ENCODE peak calls at places on chromosomes 5 and 9, in four cellular contexts. H is HCT116, Y is K562, G is HepG2. L is an unnamed sample.

GRCh38 chr5:38463634-38464521 is 92.6 kb downstream of the LIFR start:
- DNase-seq in G (peak), H (peak), Y (no peak), L (peak)

GRCh38 chr5:139251281-139251687 is 42.3 kb upstream of the MATR3 start:
- DNase-seq in H (no peak), Y (peak), G (no peak), L (no peak)

GRCh38 chr5:73437126-73438047 is 11.2 kb downstream of the FOXD1 start:
- DNase-seq in G (no peak), H (peak), Y (peak), L (no peak)

GRCh38 chr5:40385544-40385943 is 294.2 kb upstream of the PTGER4 start:
- DNase-seq in H (peak), G (no peak), Y (no peak), L (peak)

GRCh38 chr5:1521671-1522600 is 1.8 kb downstream of the LPCAT1 start:
- DNase-seq in Y (peak), G (peak), H (no peak), L (no peak)

GRCh38 chr5:4563400-4563799 is 576.7 kb upstream of the ADAMTS16 start:
- DNase-seq in H (no peak), Y (no peak), G (no peak), L (no peak)

GRCh38 chr9:133780404-133780945 is 42.3 kb upstream of the SARDH start:
- DNase-seq in Y (no peak), G (no peak), H (no peak), L (no peak)

GRCh38 chr5:167967494-167968180 is 323.8 kb upstream of the WWC1 start:
- DNase-seq in G (no peak), Y (no peak), H (no peak), L (no peak)

GRCh38 chr5:17897776-17898175 is 263.5 kb downstream of the TAF11L14 start:
- DNase-seq in Y (no peak), G (no peak), H (no peak), L (no peak)

GRCh38 chr5:140258016-140258415 is 44.9 kb downstream of the PFDN1 start:
- DNase-seq in H (no peak), G (no peak), Y (no peak), L (no peak)

GRCh38 chr5:5891350-5891749 is 468.9 kb downstream of the ICE1 start:
- DNase-seq in H (no peak), G (no peak), Y (no peak), L (no peak)

GRCh38 chr5:169945831-169946261 is 34.4 kb downstream of the INSYN2B start:
- DNase-seq in G (no peak), Y (no peak), H (no peak), L (no peak)

GRCh38 chr5:8233479-8233878 is 364.5 kb downstream of the MTRR start:
- DNase-seq in H (no peak), G (no peak), Y (no peak), L (no peak)

GRCh38 chr5:6395102-6395445 is 16.7 kb upstream of the MED10 start:
- DNase-seq in G (no peak), Y (no peak), H (no peak), L (no peak)

DNA sequence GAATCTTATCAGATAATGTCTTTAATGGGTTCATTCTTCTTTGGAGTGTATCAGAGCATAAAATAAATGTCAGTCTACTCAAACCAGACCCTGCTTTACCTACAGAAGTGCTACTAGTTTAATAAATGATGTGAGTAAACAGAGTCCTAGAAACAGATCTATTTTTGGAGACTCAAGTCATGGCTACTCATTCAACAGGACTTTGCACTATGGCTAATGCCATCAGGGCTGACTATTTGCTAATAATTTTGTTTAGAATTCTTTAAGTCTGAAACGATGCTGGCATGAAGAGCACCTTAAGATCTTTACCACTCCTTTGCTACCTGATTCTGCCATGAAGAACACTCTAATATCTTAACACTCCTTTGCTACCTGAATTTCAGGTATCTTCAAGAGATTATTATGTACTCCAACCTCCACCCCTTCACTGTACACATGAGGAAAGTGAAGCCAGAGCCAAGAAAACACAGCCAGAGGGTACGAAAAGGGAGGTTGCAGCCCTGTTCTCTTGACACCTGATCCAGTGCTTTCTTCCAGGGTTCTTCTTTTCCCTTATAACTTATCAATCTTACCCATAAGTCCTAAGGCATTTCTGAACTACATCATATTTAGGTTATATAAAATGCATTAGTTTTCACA is 62.4 kb downstream of the ZNF608 start:
- DNase-seq in G (peak), Y (no peak), H (no peak), L (no peak)
- TF ChIP-seq TCF7L2 in G (no peak), Y (no peak), H (no peak), L (no peak)

GRCh38 chr9:89428901-89429890 is 68.7 kb downstream of the SEMA4D start:
- DNase-seq in Y (peak), H (no peak), G (no peak), L (no peak)

GRCh38 chr9:89428222-89428761 is 69.6 kb downstream of the SEMA4D start:
- DNase-seq in Y (no peak), G (no peak), H (no peak), L (no peak)

GRCh38 chr9:89425921-89426388 is 72.0 kb downstream of the SEMA4D start:
- DNase-seq in H (no peak), Y (no peak), G (no peak), L (no peak)

GRCh38 chr9:89426389-89426961 is 71.4 kb downstream of the SEMA4D start:
- DNase-seq in G (no peak), H (no peak), Y (no peak), L (no peak)

GRCh38 chr9:89427621-89428221 is 70.2 kb downstream of the SEMA4D start:
- DNase-seq in H (no peak), G (no peak), Y (no peak), L (no peak)
- H3K4me3 ChIP-seq in H (no peak), G (no peak), Y (no peak), L (no peak)

DNA sequence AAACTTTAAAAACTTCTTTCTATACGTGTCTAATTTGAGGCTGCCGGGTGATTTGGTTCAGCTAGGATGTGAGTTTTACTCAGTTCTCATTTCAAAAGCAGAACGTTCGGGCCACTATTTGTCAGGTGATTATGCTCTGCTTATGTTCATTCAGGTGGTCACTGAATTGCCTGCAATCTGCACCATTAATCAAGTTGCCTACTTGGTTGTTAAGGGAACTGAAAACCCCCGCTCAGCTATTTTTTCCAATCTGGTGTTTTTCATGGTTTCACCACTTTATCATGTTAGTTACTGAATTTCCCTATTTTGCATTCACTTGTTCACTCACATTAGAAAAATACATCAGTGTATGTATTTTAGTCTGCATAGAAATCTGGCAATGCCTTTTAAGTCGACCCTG is 523.0 kb downstream of the CSNK1G3 start:
- DNase-seq in G (no peak), H (no peak), Y (no peak), L (no peak)
- TF ChIP-seq TCF7L2 in G (no peak), H (no peak), Y (no peak), L (no peak)

GRCh38 chr5:54093861-54094260 is 216.5 kb downstream of the ARL15 start:
- DNase-seq in G (no peak), H (no peak), Y (no peak), L (no peak)

GRCh38 chr5:54094706-54095105 is 215.7 kb downstream of the ARL15 start:
- DNase-seq in G (no peak), H (no peak), Y (no peak), L (no peak)

GRCh38 chr5:54091416-54092130 is 218.8 kb downstream of the ARL15 start:
- DNase-seq in G (no peak), H (no peak), Y (no peak), L (no peak)

GRCh38 chr5:54090495-54091084 is 219.8 kb downstream of the ARL15 start:
- DNase-seq in H (peak), G (peak), Y (peak), L (no peak)

DNA sequence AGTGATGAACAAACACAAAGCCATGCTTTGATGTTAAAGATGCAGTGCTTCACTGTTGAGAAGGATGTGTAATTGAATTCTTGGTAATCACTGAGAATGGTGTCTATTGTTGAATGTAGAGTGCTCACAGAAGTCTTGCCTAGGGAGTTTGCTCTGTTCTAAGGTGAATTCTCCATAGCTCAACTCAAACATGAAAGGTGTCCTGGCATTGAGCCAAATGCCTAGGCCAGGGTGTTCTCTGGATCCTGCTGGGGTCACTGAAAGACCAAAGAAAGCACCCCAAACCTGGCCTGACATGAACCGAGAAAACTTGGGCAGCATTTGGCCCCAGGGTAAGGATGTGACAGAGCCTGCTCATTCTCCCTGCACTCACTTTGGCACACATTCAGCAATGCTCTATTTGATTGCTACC is 217.3 kb downstream of the ARL15 start:
- DNase-seq in Y (no peak), H (no peak), G (no peak), L (no peak)
- H3K4me3 ChIP-seq in Y (no peak), H (no peak), G (no peak), L (no peak)

GRCh38 chr5:180776376-180776775 is 26.2 kb downstream of the MGAT1 start:
- DNase-seq in H (no peak), Y (no peak), G (no peak), L (no peak)

GRCh38 chr5:180777475-180777874 is 25.1 kb downstream of the MGAT1 start:
- DNase-seq in H (no peak), Y (no peak), G (no peak), L (no peak)

GRCh38 chr5:180771839-180772238 is 30.8 kb downstream of the MGAT1 start:
- DNase-seq in Y (no peak), G (no peak), H (no peak), L (no peak)

GRCh38 chr5:180779985-180780610 is 22.5 kb downstream of the MGAT1 start:
- DNase-seq in Y (no peak), H (no peak), G (no peak), L (no peak)

DNA sequence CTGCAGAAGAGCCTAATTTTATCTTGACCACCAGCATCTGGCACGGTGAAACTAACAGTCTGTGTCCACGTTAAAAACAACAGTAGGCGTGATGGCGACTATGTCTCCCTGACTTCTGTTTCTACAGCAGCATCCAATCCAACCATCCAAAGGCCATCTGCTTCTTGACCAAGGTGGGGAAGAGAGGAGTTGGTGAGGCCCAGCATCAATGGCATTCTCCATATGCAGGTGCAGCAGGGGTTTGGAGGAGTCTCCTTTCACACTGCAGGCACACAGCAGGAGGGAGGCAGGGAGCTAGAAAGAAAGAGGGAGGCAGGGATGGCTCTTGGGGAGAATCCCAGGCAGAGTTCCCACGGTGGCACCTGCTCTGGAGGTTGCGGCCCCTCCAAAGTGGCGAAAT is 27.0 kb downstream of the MGAT1 start:
- DNase-seq in Y (no peak), G (no peak), H (no peak), L (no peak)
- TF ChIP-seq TCF7L2 in Y (no peak), G (no peak), H (no peak), L (no peak)

GRCh38 chr9:99824378-99825157 is 2.9 kb downstream of the NR4A3 start:
- DNase-seq in G (peak), H (no peak), Y (peak), L (no peak)
- H3K4me3 ChIP-seq in G (peak), H (no peak), Y (no peak), L (peak)

GRCh38 chr9:73077625-73078030 is 74.0 kb upstream of the ANXA1 start:
- DNase-seq in Y (no peak), G (no peak), H (no peak), L (no peak)

GRCh38 chr9:73073337-73074175 is 78.1 kb upstream of the ANXA1 start:
- DNase-seq in Y (no peak), H (no peak), G (no peak), L (no peak)

GRCh38 chr9:73079326-73079725 is 72.3 kb upstream of the ANXA1 start:
- DNase-seq in Y (no peak), G (peak), H (peak), L (no peak)

GRCh38 chr9:73080110-73080683 is 71.5 kb upstream of the ANXA1 start:
- DNase-seq in H (no peak), Y (no peak), G (no peak), L (no peak)

DNA sequence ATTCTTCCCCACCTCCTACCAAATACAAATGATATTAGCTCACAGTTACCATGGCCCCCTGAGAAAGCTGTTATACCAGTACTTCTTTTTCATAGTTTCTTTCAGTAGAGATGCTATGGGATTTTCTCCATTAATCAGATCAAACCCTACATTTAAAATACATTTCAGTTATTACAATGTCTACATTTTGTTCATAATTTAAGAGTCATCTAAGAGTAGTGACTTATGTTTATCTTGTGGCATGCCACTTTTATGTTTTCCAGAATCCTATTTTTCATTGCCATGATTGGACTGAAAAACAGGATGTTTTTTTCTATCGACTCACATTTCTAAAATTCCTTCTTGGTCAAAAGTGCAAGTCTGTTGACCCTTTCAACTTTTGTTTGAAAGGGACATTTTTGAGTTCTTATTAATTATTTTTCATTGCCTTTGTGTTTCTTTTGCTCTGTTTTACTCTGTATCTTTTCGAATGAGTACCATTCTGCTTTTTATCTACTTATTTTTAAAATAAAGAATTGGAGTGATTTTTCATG is 77.4 kb upstream of the ANXA1 start:
- DNase-seq in H (no peak), Y (no peak), G (peak), L (no peak)
- TF ChIP-seq TCF7L2 in H (no peak), Y (no peak), G (no peak), L (no peak)

DNA sequence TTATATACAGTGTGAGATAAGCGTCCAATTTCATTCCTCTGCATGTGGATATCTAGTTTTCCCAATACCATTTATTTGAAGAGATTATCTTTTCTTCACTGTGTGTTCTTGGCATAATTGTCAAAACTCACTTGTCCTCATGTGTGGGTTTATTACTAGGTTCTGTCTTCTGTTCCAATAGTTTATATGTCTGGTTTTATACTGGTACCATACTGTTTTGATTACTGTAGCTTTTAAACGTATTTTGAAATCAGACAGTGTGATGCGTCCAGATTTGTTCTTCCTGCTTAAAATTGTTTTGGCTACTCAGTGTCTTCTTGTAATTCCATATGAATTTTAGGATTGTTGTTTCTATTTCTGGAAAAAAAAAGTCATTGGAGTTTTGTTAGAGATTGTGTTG is 10.2 kb downstream of the NDUFAF2 start:
- DNase-seq in G (no peak), H (no peak), Y (no peak), L (no peak)
- H3K4me3 ChIP-seq in G (no peak), H (no peak), Y (no peak), L (no peak)

L was measured in Panc1.